ENCODE peak calls at places on chromosome 18, in four cellular contexts. R is GM12891, D is K562, F is GM12878. C is an unnamed sample.

GRCh38 chr18:45764000-45764686 is 40.2 kb downstream of the SLC14A1 start:
- DNase-seq in D (no peak), F (no peak), R (no peak), C (no peak)

GRCh38 chr18:48975817-48976649 is 25.3 kb upstream of the SMAD7 start:
- DNase-seq in R (peak; percentile 79), F (no peak), D (peak; percentile 81), C (peak; percentile 62)

GRCh38 chr18:52907522-52907921 is 567.5 kb downstream of the DCC start:
- DNase-seq in R (no peak), F (no peak), D (no peak), C (no peak)

GRCh38 chr18:12460874-12461273 is 53.1 kb downstream of the PRELID3A start:
- DNase-seq in R (no peak), F (no peak), D (no peak), C (no peak)

GRCh38 chr18:66013976-66014375 is 263.2 kb downstream of the CDH7 start:
- DNase-seq in R (no peak), F (no peak), D (no peak), C (no peak)

GRCh38 chr18:76306685-76307292 is 188.3 kb downstream of the ZNF516 start:
- DNase-seq in D (peak; percentile 6), F (peak; percentile 37), R (no peak), C (no peak)

GRCh38 chr18:9810216-9810804 is 75.5 kb upstream of the TXNDC2 start:
- DNase-seq in D (no peak), F (no peak), R (no peak), C (no peak)

GRCh38 chr18:46953195-46953594 is 35.8 kb downstream of the KATNAL2 start:
- DNase-seq in R (no peak), D (no peak), F (no peak), C (no peak)

GRCh38 chr18:48887905-48888531 is 62.7 kb downstream of the SMAD7 start:
- DNase-seq in D (no peak), R (no peak), F (no peak), C (no peak)

GRCh38 chr18:21740724-21741510 is at the start of gene MIB1:
- DNase-seq in F (peak; percentile 83), D (peak; percentile 63), R (peak; percentile 41), C (no peak)
- TF ChIP-seq SPI1 in F (no peak), D (no peak), R (no peak), C (no peak)

GRCh38 chr18:40094441-40094840 is 1860.6 kb upstream of the PIK3C3 start:
- DNase-seq in R (no peak), F (no peak), D (no peak), C (no peak)

DNA sequence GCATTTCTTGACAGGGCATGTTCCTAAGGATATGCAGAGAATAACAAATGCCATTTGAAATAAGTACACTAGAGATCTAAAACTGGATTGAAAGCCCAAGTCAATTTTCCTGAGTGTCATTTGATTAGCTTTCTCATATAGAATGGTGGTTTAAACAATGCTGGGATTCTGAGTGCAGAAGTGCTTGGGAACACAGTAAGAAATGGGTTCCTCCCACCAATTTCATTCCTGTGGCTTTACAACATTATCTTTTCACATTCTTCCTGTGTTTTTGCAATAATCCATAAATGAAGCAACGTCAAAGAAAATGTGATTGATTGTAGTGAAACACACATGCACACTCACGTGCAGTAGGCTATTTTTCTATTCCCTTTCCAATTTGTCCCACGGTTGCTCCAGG is 1858.4 kb upstream of the PIK3C3 start:
- DNase-seq in R (no peak), F (no peak), D (no peak), C (no peak)
- TF ChIP-seq SPI1 in R (no peak), F (no peak), D (no peak), C (no peak)

DNA sequence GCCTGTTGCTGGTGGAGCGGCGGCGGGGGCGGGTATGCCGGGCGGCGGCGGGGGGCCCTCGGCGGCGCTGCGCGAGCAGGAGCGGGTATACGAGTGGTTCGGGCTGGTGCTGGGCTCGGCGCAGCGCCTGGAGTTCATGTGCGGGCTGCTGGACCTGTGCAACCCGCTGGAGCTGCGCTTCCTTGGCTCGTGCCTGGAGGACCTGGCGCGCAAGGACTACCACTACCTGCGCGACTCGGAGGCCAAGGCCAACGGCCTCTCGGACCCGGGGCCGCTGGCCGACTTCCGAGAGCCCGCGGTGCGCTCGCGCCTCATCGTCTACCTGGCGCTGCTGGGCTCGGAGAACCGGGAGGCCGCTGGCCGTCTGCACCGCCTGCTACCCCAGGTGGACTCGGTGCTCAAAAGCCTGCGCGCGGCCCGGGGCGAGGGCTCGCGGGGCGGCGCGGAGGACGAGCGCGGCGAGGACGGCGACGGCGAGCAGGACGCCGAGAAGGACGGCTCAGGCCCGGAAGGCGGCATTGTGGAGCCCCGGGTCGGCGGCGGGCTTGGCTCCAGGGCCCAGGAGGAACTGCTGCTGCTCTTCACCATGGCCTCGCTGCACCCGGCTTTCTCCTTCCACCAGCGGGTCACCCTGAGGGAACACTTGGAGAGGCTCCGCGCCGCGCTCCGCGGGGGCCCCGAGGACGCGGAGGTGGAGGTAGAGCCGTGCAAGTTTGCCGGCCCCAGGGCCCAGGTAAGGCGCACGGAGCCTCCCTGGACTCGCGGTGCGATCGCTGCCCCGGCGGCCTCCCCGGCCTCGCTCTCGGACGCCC is 1.0 kb downstream of the ZCCHC2 start:
- DNase-seq in D (peak; percentile 15), R (no peak), F (no peak), C (no peak)
- TF ChIP-seq SPI1 in D (no peak), R (no peak), F (no peak), C (no peak)

GRCh38 chr18:23994361-23994902 is 20.1 kb upstream of the TTC39C start:
- DNase-seq in D (no peak), F (no peak), R (no peak), C (no peak)
- TF ChIP-seq SPI1 in D (no peak), F (no peak), R (no peak), C (no peak)

GRCh38 chr18:32095156-32095555 is 3.5 kb downstream of the RNF138 start:
- DNase-seq in R (no peak), D (no peak), F (no peak), C (no peak)

GRCh38 chr18:32091724-32092421 is at the start of gene RNF138:
- DNase-seq in F (peak; percentile 42), R (peak; percentile 71), D (peak; percentile 89), C (peak; percentile 92)

GRCh38 chr18:32092422-32093105 is 890 bp downstream of the RNF138 start:
- DNase-seq in D (peak; percentile 99), F (peak; percentile 83), R (peak; percentile 94), C (peak; percentile 100)

GRCh38 chr18:32093106-32093511 is 1.4 kb downstream of the RNF138 start:
- DNase-seq in R (peak; percentile 31), F (no peak), D (peak; percentile 60), C (peak; percentile 73)

DNA sequence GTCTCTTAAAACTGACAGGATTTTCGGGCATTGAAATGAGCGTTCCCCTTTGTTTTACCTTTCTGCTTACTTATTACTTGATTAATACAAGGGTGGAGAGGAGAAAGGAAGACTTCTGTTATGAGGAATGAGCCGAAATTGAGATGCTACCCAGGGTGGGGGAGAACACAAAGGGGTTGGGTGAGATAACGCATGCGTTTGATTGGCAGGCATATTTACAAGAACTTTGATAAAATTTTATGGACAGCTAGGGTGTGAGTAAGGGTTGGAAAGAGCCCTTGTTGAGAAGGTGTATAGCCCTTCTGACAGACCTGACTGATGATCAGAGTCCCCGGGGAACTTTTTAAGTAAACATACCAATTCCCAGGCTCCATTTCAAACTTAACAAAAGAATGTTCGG is 1.8 kb downstream of the RNF138 start:
- DNase-seq in D (peak; percentile 69), R (no peak), F (no peak), C (no peak)
- TF ChIP-seq SPI1 in D (no peak), R (no peak), F (no peak), C (no peak)

DNA sequence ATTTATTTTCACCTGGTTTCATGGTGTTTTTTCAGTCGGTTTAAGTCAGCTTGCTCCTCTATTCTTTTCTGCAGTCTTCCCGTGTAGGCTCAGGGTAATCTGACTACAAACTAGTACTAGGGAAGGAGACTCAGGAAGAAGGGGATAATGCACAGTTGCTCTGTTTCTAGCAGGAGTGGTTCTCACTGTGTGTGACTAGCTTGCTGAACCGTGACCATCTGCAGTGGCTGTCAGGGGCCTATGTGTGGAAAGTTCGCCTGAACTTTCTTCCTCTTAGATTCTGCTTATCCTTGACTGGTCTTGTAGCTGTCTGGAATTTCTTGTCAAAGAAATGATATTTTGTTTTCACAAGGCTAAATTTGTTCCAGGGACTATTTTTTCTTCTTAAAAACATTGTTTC is 46.3 kb upstream of the AQP4 start:
- DNase-seq in F (no peak), R (no peak), D (no peak), C (no peak)
- TF ChIP-seq SPI1 in F (no peak), R (no peak), D (no peak), C (no peak)

GRCh38 chr18:44699571-44700261 is 19.0 kb downstream of the SETBP1 start:
- DNase-seq in R (no peak), D (no peak), F (no peak), C (no peak)

GRCh38 chr18:44700652-44701051 is 20.0 kb downstream of the SETBP1 start:
- DNase-seq in R (no peak), F (no peak), D (no peak), C (no peak)

GRCh38 chr18:44702594-44702993 is 21.9 kb downstream of the SETBP1 start:
- DNase-seq in F (no peak), D (no peak), R (no peak), C (no peak)

GRCh38 chr18:44698518-44698917 is 17.8 kb downstream of the SETBP1 start:
- DNase-seq in D (no peak), F (no peak), R (no peak), C (no peak)

DNA sequence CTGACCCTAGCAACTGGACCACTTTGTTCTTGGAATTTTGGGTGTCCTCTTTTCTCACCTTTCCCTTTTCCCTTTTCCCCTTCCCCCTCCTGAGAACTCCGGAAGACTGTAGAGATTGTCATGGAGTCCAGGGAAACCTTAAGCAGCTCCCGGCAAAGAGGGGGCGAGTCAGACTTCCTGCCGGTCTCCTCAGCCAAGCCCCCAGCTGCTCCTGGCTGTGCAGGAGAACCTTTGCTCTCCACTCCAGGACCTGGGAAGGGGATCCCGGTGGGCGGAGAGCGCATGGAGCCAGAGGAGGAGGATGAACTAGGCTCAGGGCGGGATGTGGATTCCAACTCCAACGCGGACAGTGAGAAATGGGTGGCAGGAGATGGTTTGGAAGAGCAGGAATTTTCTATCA is 20.5 kb downstream of the SETBP1 start:
- DNase-seq in R (no peak), D (no peak), F (no peak), C (no peak)
- TF ChIP-seq SPI1 in R (no peak), D (no peak), F (no peak), C (no peak)

DNA sequence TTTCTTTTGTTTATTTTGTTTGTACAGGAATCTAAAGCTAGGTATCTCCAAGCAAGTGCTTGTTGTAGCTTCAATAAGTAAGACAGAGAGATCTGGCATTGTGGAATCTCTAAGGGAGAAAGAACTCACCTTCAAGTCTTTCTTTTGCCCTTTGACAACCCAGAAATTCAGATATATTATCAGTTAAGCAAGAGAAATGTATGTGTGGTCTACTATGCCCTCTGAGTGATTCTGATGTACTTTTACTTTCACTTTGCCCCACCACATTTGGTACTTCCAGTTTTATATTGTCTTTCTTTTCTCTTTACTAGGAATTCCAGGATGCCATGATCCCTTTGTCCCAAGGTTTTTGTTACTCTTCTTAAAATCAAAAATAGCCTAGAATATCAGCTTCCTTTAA is 259.6 kb upstream of the PIK3C3 start:
- DNase-seq in D (no peak), R (no peak), F (no peak), C (no peak)
- TF ChIP-seq SPI1 in D (no peak), R (no peak), F (no peak), C (no peak)

GRCh38 chr18:21599585-21600525 is 649 bp downstream of the ESCO1 start:
- DNase-seq in D (peak; percentile 66), F (no peak), R (peak; percentile 61), C (no peak)
- TF ChIP-seq SPI1 in D (no peak), F (no peak), R (no peak), C (peak; percentile 38)